ENCODE peak calls at places on chromosomes 4 and X, in four cellular contexts. One of them, this sample, is unnamed.

GRCh38 chr4:81404294-81404693 is 67.4 kb downstream of the RASGEF1B start:
- DNase-seq in stimulated activated CD4-positive, alpha-beta T cell treated with anti-CD3 and anti-CD28 coated beads, Interleukin-12 subunit alpha, Interleukin-12 subunit beta, amount 100 ng/mL, for 48 hours: no peak
- DNase-seq in GM03348: no peak
- DNase-seq in Right ventricle myocardium superior: no peak
- DNase-seq in this sample: no peak

GRCh38 chr4:4456351-4456750 is 69.4 kb downstream of the NSG1 start:
- DNase-seq in stimulated activated CD4-positive, alpha-beta T cell treated with anti-CD3 and anti-CD28 coated beads, Interleukin-12 subunit alpha, Interleukin-12 subunit beta, amount 100 ng/mL, for 48 hours: no peak
- DNase-seq in GM03348: no peak
- DNase-seq in Right ventricle myocardium superior: no peak
- DNase-seq in this sample: no peak

GRCh38 chrX:124300412-124300811 is 32.0 kb upstream of the TEX13D start:
- DNase-seq in stimulated activated CD4-positive, alpha-beta T cell treated with anti-CD3 and anti-CD28 coated beads, Interleukin-12 subunit alpha, Interleukin-12 subunit beta, amount 100 ng/mL, for 48 hours: no peak
- DNase-seq in GM03348: no peak
- DNase-seq in Right ventricle myocardium superior: no peak
- DNase-seq in this sample: no peak

GRCh38 chrX:28278236-28278635 is 297.0 kb upstream of the DCAF8L1 start:
- DNase-seq in stimulated activated CD4-positive, alpha-beta T cell treated with anti-CD3 and anti-CD28 coated beads, Interleukin-12 subunit alpha, Interleukin-12 subunit beta, amount 100 ng/mL, for 48 hours: no peak
- DNase-seq in GM03348: no peak
- DNase-seq in Right ventricle myocardium superior: no peak
- DNase-seq in this sample: no peak

GRCh38 chr4:86942185-86942666 is 7.4 kb downstream of the AFF1 start:
- DNase-seq in stimulated activated CD4-positive, alpha-beta T cell treated with anti-CD3 and anti-CD28 coated beads, Interleukin-12 subunit alpha, Interleukin-12 subunit beta, amount 100 ng/mL, for 48 hours: no peak
- DNase-seq in GM03348: no peak
- DNase-seq in Right ventricle myocardium superior: no peak
- DNase-seq in this sample: no peak

GRCh38 chr4:185384877-185385465 is 10.8 kb downstream of the LRP2BP start:
- DNase-seq in stimulated activated CD4-positive, alpha-beta T cell treated with anti-CD3 and anti-CD28 coated beads, Interleukin-12 subunit alpha, Interleukin-12 subunit beta, amount 100 ng/mL, for 48 hours: no peak
- DNase-seq in GM03348: peak
- DNase-seq in Right ventricle myocardium superior: no peak
- DNase-seq in this sample: no peak

GRCh38 chr4:186981161-186981560 is 257.5 kb upstream of the FAT1 start:
- DNase-seq in stimulated activated CD4-positive, alpha-beta T cell treated with anti-CD3 and anti-CD28 coated beads, Interleukin-12 subunit alpha, Interleukin-12 subunit beta, amount 100 ng/mL, for 48 hours: no peak
- DNase-seq in GM03348: no peak
- DNase-seq in Right ventricle myocardium superior: no peak
- DNase-seq in this sample: no peak

GRCh38 chr4:186297013-186297645 is 31.1 kb downstream of the F11 start:
- DNase-seq in stimulated activated CD4-positive, alpha-beta T cell treated with anti-CD3 and anti-CD28 coated beads, Interleukin-12 subunit alpha, Interleukin-12 subunit beta, amount 100 ng/mL, for 48 hours: no peak
- DNase-seq in GM03348: peak
- DNase-seq in Right ventricle myocardium superior: no peak
- DNase-seq in this sample: no peak

GRCh38 chr4:3791910-3792542 is 25.8 kb downstream of the ADRA2C start:
- DNase-seq in stimulated activated CD4-positive, alpha-beta T cell treated with anti-CD3 and anti-CD28 coated beads, Interleukin-12 subunit alpha, Interleukin-12 subunit beta, amount 100 ng/mL, for 48 hours: no peak
- DNase-seq in GM03348: peak
- DNase-seq in Right ventricle myocardium superior: peak
- DNase-seq in this sample: peak

GRCh38 chrX:153648358-153649177 is 1.6 kb downstream of the DUSP9 start:
- DNase-seq in stimulated activated CD4-positive, alpha-beta T cell treated with anti-CD3 and anti-CD28 coated beads, Interleukin-12 subunit alpha, Interleukin-12 subunit beta, amount 100 ng/mL, for 48 hours: no peak
- DNase-seq in GM03348: no peak
- DNase-seq in Right ventricle myocardium superior: no peak
- DNase-seq in this sample: no peak

GRCh38 chr4:165191253-165191652 is 16.1 kb upstream of the KLHL2 start:
- DNase-seq in stimulated activated CD4-positive, alpha-beta T cell treated with anti-CD3 and anti-CD28 coated beads, Interleukin-12 subunit alpha, Interleukin-12 subunit beta, amount 100 ng/mL, for 48 hours: no peak
- DNase-seq in GM03348: no peak
- DNase-seq in Right ventricle myocardium superior: no peak
- DNase-seq in this sample: no peak

GRCh38 chrX:52265713-52266112 is 81.0 kb downstream of the MAGED4 start:
- DNase-seq in stimulated activated CD4-positive, alpha-beta T cell treated with anti-CD3 and anti-CD28 coated beads, Interleukin-12 subunit alpha, Interleukin-12 subunit beta, amount 100 ng/mL, for 48 hours: no peak
- DNase-seq in GM03348: no peak
- DNase-seq in Right ventricle myocardium superior: no peak
- DNase-seq in this sample: no peak

GRCh38 chr4:98929341-98930267 is 671 bp upstream of the EIF4E start:
- DNase-seq in stimulated activated CD4-positive, alpha-beta T cell treated with anti-CD3 and anti-CD28 coated beads, Interleukin-12 subunit alpha, Interleukin-12 subunit beta, amount 100 ng/mL, for 48 hours: peak
- DNase-seq in GM03348: peak
- DNase-seq in Right ventricle myocardium superior: peak
- DNase-seq in this sample: peak

GRCh38 chr4:38322709-38323108 is 341.3 kb upstream of the KLF3 start:
- DNase-seq in stimulated activated CD4-positive, alpha-beta T cell treated with anti-CD3 and anti-CD28 coated beads, Interleukin-12 subunit alpha, Interleukin-12 subunit beta, amount 100 ng/mL, for 48 hours: no peak
- DNase-seq in GM03348: peak
- DNase-seq in Right ventricle myocardium superior: peak
- DNase-seq in this sample: no peak

GRCh38 chrX:150405006-150405405 is 41.9 kb downstream of the MAMLD1 start:
- DNase-seq in stimulated activated CD4-positive, alpha-beta T cell treated with anti-CD3 and anti-CD28 coated beads, Interleukin-12 subunit alpha, Interleukin-12 subunit beta, amount 100 ng/mL, for 48 hours: no peak
- DNase-seq in GM03348: no peak
- DNase-seq in Right ventricle myocardium superior: no peak
- DNase-seq in this sample: no peak